ENCODE peak calls at places on chromosomes 13 and 19, in six cellular contexts. H, X, Z, U, E and Y are unnamed samples.

GRCh38 chr13:40536443-40537113 is 129.9 kb downstream of the FOXO1 start:
- ATAC-seq in E (peak; percentile 53), U (peak; percentile 39), H (peak; percentile 93), X (peak; percentile 79), Z (no peak), Y (no peak)

GRCh38 chr13:97367016-97367415 is 67.0 kb upstream of the RAP2A start:
- ATAC-seq in U (peak; percentile 31), H (no peak), Z (no peak), X (peak; percentile 7), E (no peak), Y (peak; percentile 34)

GRCh38 chr19:43416951-43417623 is 2.4 kb downstream of the TEX101 start:
- ATAC-seq in H (no peak), E (no peak), Z (no peak), X (no peak), U (no peak), Y (no peak)

GRCh38 chr19:44005968-44006367 is 3.2 kb downstream of the ZNF230 start:
- ATAC-seq in H (no peak), U (no peak), Z (no peak), E (no peak), X (no peak), Y (no peak)

GRCh38 chr13:75679459-75679858 is 43.3 kb downstream of the LMO7 start:
- ATAC-seq in Z (no peak), X (peak; percentile 28), E (no peak), U (no peak), H (no peak), Y (no peak)

GRCh38 chr13:108225440-108225839 is 7.2 kb downstream of the ABHD13 start:
- ATAC-seq in H (no peak), Z (peak; percentile 28), U (no peak), X (no peak), E (peak; percentile 73), Y (no peak)

GRCh38 chr13:40613954-40614353 is 52.5 kb downstream of the FOXO1 start:
- ATAC-seq in Z (no peak), H (peak; percentile 28), X (peak; percentile 36), E (no peak), U (peak; percentile 39), Y (no peak)

GRCh38 chr19:56405062-56405461 is 930 bp downstream of the ZNF583 start:
- ATAC-seq in E (no peak), Z (no peak), H (no peak), U (no peak), X (no peak), Y (no peak)

GRCh38 chr13:51025245-51025872 is 85.7 kb downstream of the C13orf42 start:
- ATAC-seq in X (no peak), U (no peak), H (no peak), E (no peak), Z (no peak), Y (no peak)

GRCh38 chr19:8151499-8152035 is 2.2 kb upstream of the FBN3 start:
- ATAC-seq in E (no peak), Z (no peak), H (no peak), X (no peak), U (no peak), Y (no peak)

GRCh38 chr13:77513719-77514335 is 21.7 kb upstream of the SCEL start:
- ATAC-seq in H (no peak), Z (no peak), X (no peak), U (no peak), E (peak; percentile 92), Y (no peak)

GRCh38 chr19:19599190-19599535 is 19.3 kb downstream of the PBX4 start:
- ATAC-seq in E (no peak), H (no peak), Z (no peak), U (no peak), X (no peak), Y (no peak)

GRCh38 chr13:102233566-102234208 is 168.2 kb downstream of the FGF14 start:
- ATAC-seq in U (no peak), X (peak; percentile 62), Z (no peak), E (no peak), H (no peak), Y (no peak)

GRCh38 chr19:56670961-56671612 is 470 bp downstream of the ZNF835 start:
- ATAC-seq in X (no peak), H (peak; percentile 64), Z (no peak), U (no peak), E (no peak), Y (no peak)

GRCh38 chr13:64339373-64340063 is 2890.6 kb downstream of the PCDH9 start:
- ATAC-seq in Z (no peak), E (no peak), U (no peak), X (no peak), H (no peak), Y (no peak)

GRCh38 chr13:52405369-52405766 is 604 bp downstream of the THSD1 start:
- ATAC-seq in X (peak; percentile 29), Z (no peak), H (no peak), E (peak; percentile 17), U (peak; percentile 29), Y (no peak)

DNA sequence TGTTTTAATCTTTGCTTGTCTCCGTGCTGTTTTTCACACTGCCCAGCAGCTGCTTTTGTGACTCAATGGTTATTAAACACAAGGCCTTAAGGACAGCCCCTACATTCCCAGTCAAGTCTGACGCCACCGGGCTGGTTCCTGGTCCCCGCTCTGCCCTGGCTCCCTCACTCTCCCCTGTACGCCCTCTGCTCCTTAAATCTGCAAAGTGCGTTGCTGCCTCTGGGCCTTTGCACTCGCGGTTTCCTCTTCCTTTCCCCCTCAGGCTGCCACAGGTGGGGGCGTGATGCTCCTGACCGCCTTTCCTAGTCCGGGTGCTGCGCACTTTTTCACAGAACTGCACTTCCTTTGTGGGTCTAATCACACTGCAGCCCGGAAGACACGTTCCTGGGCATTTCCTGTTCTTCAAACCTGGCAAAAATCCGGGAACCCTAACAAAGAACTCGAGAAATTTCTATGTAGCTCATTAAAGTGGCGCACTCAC is 25.6 kb downstream of the NOSIP start:
- ATAC-seq in X (peak; percentile 63), E (no peak), H (no peak), Z (no peak), U (peak; percentile 69), Y (peak; percentile 32)
- TF ChIP-seq POLR2A in X (no peak), E (no peak), H (no peak), Z (no peak), U (no peak), Y (no peak)

DNA sequence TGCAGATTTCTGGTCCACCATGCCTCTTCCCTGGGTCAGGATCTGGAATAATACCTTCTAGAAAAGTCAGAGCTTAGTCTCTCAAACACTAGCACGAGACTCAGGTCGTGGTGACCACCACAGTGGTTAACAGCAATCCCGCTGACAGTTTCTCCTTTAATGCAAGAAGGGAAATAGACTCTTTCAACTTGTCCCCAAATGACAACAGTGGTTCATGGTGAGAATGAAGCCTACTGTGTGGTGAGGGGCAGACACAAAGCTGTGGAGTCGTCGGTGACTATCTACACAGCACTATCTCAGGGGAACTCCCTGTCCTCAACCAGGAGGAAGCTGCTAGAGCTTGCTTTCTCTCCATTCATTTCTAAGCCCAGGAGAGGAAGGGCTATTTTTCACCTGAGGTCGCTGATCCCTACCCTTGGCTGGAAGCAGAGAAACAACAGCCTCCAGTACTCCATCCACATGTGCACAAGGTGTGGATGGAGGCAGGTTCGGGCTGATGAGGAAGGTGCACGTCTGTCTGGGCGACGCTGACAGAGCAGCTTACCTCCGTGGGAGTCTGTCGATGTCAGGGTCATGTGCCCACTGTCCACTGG is 72.4 kb downstream of the STK24 start:
- ATAC-seq in X (no peak), H (no peak), U (no peak), E (peak; percentile 75), Z (peak; percentile 41), Y (no peak)
- H3K27ac ChIP-seq in X (no peak overlapping the region), H (peak overlapping the region; percentile 71), U (no peak overlapping the region), E (peak overlapping the region; percentile 49), Z (no peak overlapping the region), Y (peak overlapping the region; percentile 81)

DNA sequence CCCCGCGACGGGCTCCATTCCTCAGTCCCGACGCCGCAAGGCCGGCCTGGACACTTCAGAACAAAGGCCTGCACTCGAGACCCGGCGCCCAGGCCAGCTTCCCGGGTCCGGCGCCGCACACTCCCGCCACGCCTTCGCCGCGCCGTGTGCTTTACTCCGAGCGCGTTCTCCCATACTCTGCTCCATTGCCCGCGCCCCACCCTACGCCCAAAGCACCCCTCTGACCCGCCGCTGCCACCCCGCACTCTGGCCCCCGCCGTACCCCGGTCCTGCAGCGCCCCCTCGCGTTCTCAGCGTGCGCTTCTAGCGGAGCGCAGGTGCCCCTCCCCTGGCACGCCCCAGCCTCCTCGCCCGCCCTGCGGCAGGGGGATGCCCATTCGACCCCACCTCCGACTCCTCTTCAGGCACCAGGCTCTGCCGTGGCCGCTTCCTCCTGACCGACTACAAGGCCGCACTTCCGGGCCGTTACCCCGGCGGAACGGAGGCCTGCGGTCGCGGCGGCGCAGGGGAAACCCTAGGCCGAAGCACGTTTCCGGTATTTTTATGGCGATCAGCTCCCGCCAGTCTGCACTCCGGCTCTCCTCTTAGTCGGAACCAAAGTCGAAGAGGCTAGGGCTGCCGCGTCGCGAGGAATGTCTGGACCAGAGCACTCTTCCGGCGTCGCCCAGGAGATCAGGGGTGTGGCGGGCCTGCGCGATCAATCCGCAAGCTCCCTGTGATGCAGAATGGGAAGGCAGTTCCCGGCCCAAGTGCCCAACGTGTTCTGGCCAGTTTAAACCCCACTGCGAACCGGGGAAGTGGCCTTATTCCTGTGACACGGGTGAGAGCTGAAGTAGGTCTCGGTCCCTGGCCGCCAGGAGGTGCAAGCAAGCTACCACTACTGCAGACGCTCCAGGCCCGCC is at the start of gene ZBTB45:
- ATAC-seq in U (peak; percentile 94), E (peak; percentile 86), H (peak; percentile 89), Z (peak; percentile 87), X (peak; percentile 83), Y (peak; percentile 91)
- TF ChIP-seq POLR2A in U (no peak), E (peak; percentile 89), H (peak; percentile 43), Z (peak; percentile 83), X (peak; percentile 55), Y (peak; percentile 17)

DNA sequence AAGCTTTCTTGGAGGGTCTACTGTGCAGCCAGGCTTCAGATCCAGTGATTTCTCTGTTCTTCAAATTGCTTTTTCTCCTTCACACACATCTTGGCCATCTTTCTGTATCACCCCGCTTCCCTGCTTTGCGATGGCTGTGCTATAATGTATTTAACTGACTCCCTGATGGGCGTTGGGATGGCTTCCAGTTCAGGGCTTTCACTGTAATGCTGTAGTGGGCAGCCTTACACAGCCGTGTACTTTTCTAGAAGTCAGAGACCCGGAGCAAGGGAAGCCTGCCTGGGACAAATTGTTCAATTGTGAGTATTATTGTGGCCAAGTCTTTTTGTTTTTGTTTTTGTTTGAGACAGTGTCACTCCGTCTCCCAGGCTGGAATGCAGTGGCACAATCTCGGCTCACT is 19.4 kb upstream of the PAK4 start:
- ATAC-seq in X (no peak), E (no peak), H (no peak), Z (no peak), U (no peak), Y (no peak)
- H3K27ac ChIP-seq in X (no peak overlapping the region), E (no peak overlapping the region), H (no peak overlapping the region), Z (no peak overlapping the region), U (no peak overlapping the region), Y (no peak overlapping the region)

GRCh38 chr19:45469132-45469834 is 1.5 kb downstream of the FOSB start:
- ATAC-seq in H (peak; percentile 84), E (peak; percentile 87), U (peak; percentile 92), X (peak; percentile 76), Z (peak; percentile 90), Y (peak; percentile 86)
- TF ChIP-seq POLR2A in H (peak; percentile 68), E (peak; percentile 78), U (no peak), X (peak; percentile 43), Z (peak; percentile 86), Y (peak; percentile 67)

GRCh38 chr19:3358919-3359849 is 7.2 kb upstream of the NFIC start:
- ATAC-seq in X (peak; percentile 56), Z (peak; percentile 23), U (peak; percentile 33), H (peak; percentile 81), E (peak; percentile 39), Y (peak; percentile 72)
- H3K27ac ChIP-seq in X (peak overlapping the region; percentile 98), Z (peak overlapping the region; percentile 96), U (peak overlapping the region; percentile 100), H (peak overlapping the region; percentile 99), E (peak overlapping the region; percentile 39), Y (peak overlapping the region; percentile 100)

GRCh38 chr19:58305065-58305931 is at the start of gene ERVK3-1:
- ATAC-seq in X (peak; percentile 98), Z (peak; percentile 98), E (peak; percentile 98), H (peak; percentile 100), U (peak; percentile 100), Y (peak; percentile 100)
- TF ChIP-seq POLR2A in X (peak; percentile 89), Z (peak; percentile 99), E (peak; percentile 100), H (peak; percentile 50), U (peak; percentile 7), Y (peak; percentile 84)